ENCODE peak calls at places on chromosomes 11 and 22, in five cellular contexts. One of them, this sample, is unnamed.

GRCh38 chr22:37166675-37167066 is 17.0 kb upstream of the IL2RB start:
- DNase-seq in heart right ventricle: peak
- DNase-seq in body of pancreas: peak
- DNase-seq in endothelial cell of umbilical vein: peak
- DNase-seq in small intestine: peak
- DNase-seq in this sample: peak

GRCh38 chr22:40024201-40025061 is 29.7 kb downstream of the FAM83F start:
- DNase-seq in heart right ventricle: peak
- DNase-seq in body of pancreas: peak
- DNase-seq in endothelial cell of umbilical vein: peak
- DNase-seq in small intestine: peak
- DNase-seq in this sample: no peak

GRCh38 chr22:41821449-41822030 is 11.4 kb upstream of the SREBF2 start:
- DNase-seq in heart right ventricle: no peak
- DNase-seq in body of pancreas: no peak
- DNase-seq in endothelial cell of umbilical vein: no peak
- DNase-seq in small intestine: no peak
- DNase-seq in this sample: no peak

GRCh38 chr11:128575956-128576340 is 11.4 kb downstream of the ETS1 start:
- DNase-seq in heart right ventricle: peak
- DNase-seq in body of pancreas: peak
- DNase-seq in endothelial cell of umbilical vein: peak
- DNase-seq in small intestine: peak
- DNase-seq in this sample: no peak

GRCh38 chr11:30107899-30108298 is 91.1 kb upstream of the KCNA4 start:
- DNase-seq in heart right ventricle: no peak
- DNase-seq in body of pancreas: no peak
- DNase-seq in endothelial cell of umbilical vein: no peak
- DNase-seq in small intestine: no peak
- DNase-seq in this sample: no peak

GRCh38 chr11:35218956-35219355 is 80.0 kb downstream of the CD44 start:
- DNase-seq in heart right ventricle: no peak
- DNase-seq in body of pancreas: no peak
- DNase-seq in endothelial cell of umbilical vein: no peak
- DNase-seq in small intestine: no peak
- DNase-seq in this sample: no peak

GRCh38 chr11:24234822-24235508 is 261.9 kb upstream of the LUZP2 start:
- DNase-seq in heart right ventricle: no peak
- DNase-seq in body of pancreas: peak
- DNase-seq in endothelial cell of umbilical vein: peak
- DNase-seq in small intestine: no peak
- DNase-seq in this sample: no peak

GRCh38 chr22:28656156-28656555 is 23.5 kb downstream of the TTC28 start:
- DNase-seq in heart right ventricle: no peak
- DNase-seq in body of pancreas: no peak
- DNase-seq in endothelial cell of umbilical vein: peak
- DNase-seq in small intestine: no peak
- DNase-seq in this sample: no peak

GRCh38 chr22:47837703-47838102 is 1075.3 kb downstream of the TBC1D22A start:
- DNase-seq in heart right ventricle: no peak
- DNase-seq in body of pancreas: no peak
- DNase-seq in endothelial cell of umbilical vein: no peak
- DNase-seq in small intestine: peak
- DNase-seq in this sample: no peak

GRCh38 chr11:133905677-133906156 is 51.1 kb downstream of the IGSF9B start:
- DNase-seq in heart right ventricle: no peak
- DNase-seq in body of pancreas: no peak
- DNase-seq in endothelial cell of umbilical vein: no peak
- DNase-seq in small intestine: no peak
- DNase-seq in this sample: no peak

GRCh38 chr22:18965526-18966421 is 29.7 kb upstream of the PRODH start:
- DNase-seq in heart right ventricle: no peak
- DNase-seq in body of pancreas: no peak
- DNase-seq in endothelial cell of umbilical vein: no peak
- DNase-seq in small intestine: no peak
- DNase-seq in this sample: no peak

GRCh38 chr11:96161271-96162089 is 181.5 kb downstream of the MAML2 start:
- DNase-seq in heart right ventricle: no peak
- DNase-seq in body of pancreas: no peak
- DNase-seq in endothelial cell of umbilical vein: no peak
- DNase-seq in small intestine: no peak
- DNase-seq in this sample: no peak

GRCh38 chr11:69487391-69487790 is 5.9 kb downstream of the LINC01488 start:
- DNase-seq in heart right ventricle: no peak
- DNase-seq in body of pancreas: no peak
- DNase-seq in endothelial cell of umbilical vein: no peak
- DNase-seq in small intestine: no peak
- DNase-seq in this sample: no peak

GRCh38 chr11:64069401-64070300 is 33.9 kb downstream of the FLRT1 start:
- DNase-seq in heart right ventricle: no peak
- DNase-seq in body of pancreas: no peak
- DNase-seq in endothelial cell of umbilical vein: no peak
- DNase-seq in small intestine: no peak
- DNase-seq in this sample: no peak

GRCh38 chr11:130871616-130872015 is 44.7 kb downstream of the SNX19 start:
- DNase-seq in heart right ventricle: no peak
- DNase-seq in body of pancreas: no peak
- DNase-seq in endothelial cell of umbilical vein: no peak
- DNase-seq in small intestine: no peak
- DNase-seq in this sample: no peak

GRCh38 chr22:46067159-46068111 is 82.9 kb upstream of the PPARA start:
- DNase-seq in heart right ventricle: no peak
- DNase-seq in body of pancreas: peak
- DNase-seq in endothelial cell of umbilical vein: peak
- DNase-seq in small intestine: peak
- DNase-seq in this sample: no peak

GRCh38 chr11:124712392-124712791 is 27.4 kb upstream of the NRGN start:
- DNase-seq in heart right ventricle: no peak
- DNase-seq in body of pancreas: no peak
- DNase-seq in endothelial cell of umbilical vein: no peak
- DNase-seq in small intestine: peak
- DNase-seq in this sample: no peak

GRCh38 chr11:78562398-78562797 is 12.3 kb downstream of the NARS2 start:
- DNase-seq in heart right ventricle: no peak
- DNase-seq in body of pancreas: no peak
- DNase-seq in endothelial cell of umbilical vein: peak
- DNase-seq in small intestine: no peak
- DNase-seq in this sample: no peak

GRCh38 chr22:49570032-49570848 is 257.4 kb downstream of the BRD1 start:
- DNase-seq in heart right ventricle: no peak
- DNase-seq in body of pancreas: no peak
- DNase-seq in endothelial cell of umbilical vein: no peak
- DNase-seq in small intestine: no peak
- DNase-seq in this sample: no peak

GRCh38 chr11:17013548-17014320 is 480 bp downstream of the PLEKHA7 start:
- DNase-seq in heart right ventricle: no peak
- DNase-seq in body of pancreas: peak
- DNase-seq in endothelial cell of umbilical vein: no peak
- DNase-seq in small intestine: peak
- DNase-seq in this sample: no peak

DNA sequence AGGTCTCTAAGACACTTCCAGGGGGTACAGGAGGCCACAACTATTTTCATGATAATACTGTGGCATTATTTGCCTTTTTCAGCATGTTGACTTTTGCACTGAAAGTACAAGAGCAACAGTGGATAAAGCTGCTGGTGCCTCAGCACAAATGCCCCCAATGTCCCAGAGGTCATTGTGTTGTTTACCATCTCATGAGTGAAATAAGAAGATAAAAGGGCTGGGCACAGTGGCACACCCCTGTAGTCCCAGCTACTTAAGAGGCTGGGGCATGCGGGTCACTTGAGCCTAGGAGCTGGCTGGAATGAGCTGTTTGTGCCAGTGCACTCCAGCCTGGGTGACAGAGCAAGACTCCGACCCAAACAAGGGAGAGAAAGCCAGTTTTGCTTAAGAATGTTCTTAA is 72.6 kb upstream of the RAB1B start:
- DNase-seq in heart right ventricle: no peak
- DNase-seq in body of pancreas: no peak
- DNase-seq in endothelial cell of umbilical vein: no peak
- DNase-seq in small intestine: no peak
- DNase-seq in this sample: no peak
- H3K27ac ChIP-seq in heart right ventricle: no peak
- H3K27ac ChIP-seq in body of pancreas: no peak
- H3K27ac ChIP-seq in endothelial cell of umbilical vein: no peak
- H3K27ac ChIP-seq in small intestine: no peak
- H3K27ac ChIP-seq in this sample: no peak

GRCh38 chr11:118529584-118530175 is 1.3 kb upstream of the TMEM25 start:
- DNase-seq in heart right ventricle: no peak
- DNase-seq in body of pancreas: no peak
- DNase-seq in endothelial cell of umbilical vein: no peak
- DNase-seq in small intestine: peak
- DNase-seq in this sample: no peak
- H3K4me3 ChIP-seq in heart right ventricle: peak
- H3K4me3 ChIP-seq in body of pancreas: no peak
- H3K4me3 ChIP-seq in endothelial cell of umbilical vein: peak
- H3K4me3 ChIP-seq in small intestine: no peak
- H3K4me3 ChIP-seq in this sample: peak

GRCh38 chr11:117906710-117907109 is 22.5 kb downstream of the TMPRSS13 start:
- DNase-seq in heart right ventricle: no peak
- DNase-seq in body of pancreas: no peak
- DNase-seq in endothelial cell of umbilical vein: no peak
- DNase-seq in small intestine: no peak
- DNase-seq in this sample: no peak

GRCh38 chr11:117909611-117910382 is 19.4 kb downstream of the TMPRSS13 start:
- DNase-seq in heart right ventricle: no peak
- DNase-seq in body of pancreas: no peak
- DNase-seq in endothelial cell of umbilical vein: no peak
- DNase-seq in small intestine: peak
- DNase-seq in this sample: no peak

GRCh38 chr11:117908959-117909610 is 20.1 kb downstream of the TMPRSS13 start:
- DNase-seq in heart right ventricle: no peak
- DNase-seq in body of pancreas: no peak
- DNase-seq in endothelial cell of umbilical vein: no peak
- DNase-seq in small intestine: peak
- DNase-seq in this sample: no peak

GRCh38 chr11:117907276-117908110 is 21.7 kb downstream of the TMPRSS13 start:
- DNase-seq in heart right ventricle: peak
- DNase-seq in body of pancreas: peak
- DNase-seq in endothelial cell of umbilical vein: peak
- DNase-seq in small intestine: peak
- DNase-seq in this sample: peak

DNA sequence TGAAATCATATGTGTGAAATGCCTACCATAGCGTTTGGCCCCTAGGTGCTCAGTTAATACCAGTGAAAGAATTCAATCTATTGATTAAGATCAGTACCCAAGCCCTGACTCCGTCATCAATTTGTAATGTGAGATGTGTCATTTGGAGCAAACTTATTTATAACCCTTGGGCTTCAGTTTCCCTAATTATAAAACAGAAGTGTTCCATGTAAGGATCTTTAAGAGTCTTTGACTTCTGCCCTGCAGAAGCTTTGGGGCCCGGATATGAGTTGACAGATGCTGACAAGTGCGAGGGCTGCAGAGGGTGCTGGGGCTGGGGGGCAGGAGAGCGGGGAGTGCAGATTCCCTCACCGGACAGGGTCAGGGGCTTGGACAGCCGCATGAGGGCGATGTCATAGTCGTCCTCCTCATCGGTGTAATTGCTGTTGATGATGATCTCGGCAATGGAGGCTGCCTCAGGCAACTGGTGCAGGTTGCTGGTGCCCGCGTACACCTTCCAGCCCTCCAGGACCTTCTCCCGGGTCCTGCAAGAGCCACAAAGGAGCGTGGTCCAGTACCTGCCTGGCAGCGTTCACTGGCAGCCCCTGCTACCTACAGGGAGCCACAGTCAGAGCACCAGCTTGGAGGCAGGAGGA is 20.8 kb downstream of the TMPRSS13 start:
- DNase-seq in heart right ventricle: no peak
- DNase-seq in body of pancreas: no peak
- DNase-seq in endothelial cell of umbilical vein: no peak
- DNase-seq in small intestine: no peak
- DNase-seq in this sample: no peak
- H3K27ac ChIP-seq in heart right ventricle: no peak
- H3K27ac ChIP-seq in body of pancreas: no peak
- H3K27ac ChIP-seq in endothelial cell of umbilical vein: no peak
- H3K27ac ChIP-seq in small intestine: no peak
- H3K27ac ChIP-seq in this sample: no peak

GRCh38 chr11:8082391-8083087 is 1.5 kb downstream of the TUB start:
- DNase-seq in heart right ventricle: no peak
- DNase-seq in body of pancreas: no peak
- DNase-seq in endothelial cell of umbilical vein: no peak
- DNase-seq in small intestine: no peak
- DNase-seq in this sample: no peak
- H3K4me3 ChIP-seq in heart right ventricle: no peak
- H3K4me3 ChIP-seq in body of pancreas: no peak
- H3K4me3 ChIP-seq in endothelial cell of umbilical vein: no peak
- H3K4me3 ChIP-seq in small intestine: no peak
- H3K4me3 ChIP-seq in this sample: no peak

GRCh38 chr11:46275964-46276641 is 1.4 kb upstream of the CREB3L1 start:
- DNase-seq in heart right ventricle: no peak
- DNase-seq in body of pancreas: peak
- DNase-seq in endothelial cell of umbilical vein: no peak
- DNase-seq in small intestine: peak
- DNase-seq in this sample: no peak
- H3K27ac ChIP-seq in heart right ventricle: no peak
- H3K27ac ChIP-seq in body of pancreas: peak
- H3K27ac ChIP-seq in endothelial cell of umbilical vein: no peak
- H3K27ac ChIP-seq in small intestine: peak
- H3K27ac ChIP-seq in this sample: no peak